ENCODE peak calls at places on chromosome 17, in nine cellular contexts. One of them, this sample, is unnamed.

GRCh38 chr17:82933911-82934310 is 94.1 kb upstream of the ZNF750 start:
- DNase-seq in HFFc6: no peak
- DNase-seq in tibial nerve: no peak
- DNase-seq in CD8-positive, alpha-beta T cell: no peak
- DNase-seq in B cell: no peak
- DNase-seq in GM23338: peak; percentile 30
- DNase-seq in AG09309: no peak
- DNase-seq in CD4-positive, alpha-beta T cell: no peak
- DNase-seq in transverse colon: peak; percentile 5
- DNase-seq in this sample: no peak

GRCh38 chr17:3555189-3555796 is 2.3 kb downstream of the TRPV3 start:
- DNase-seq in transverse colon: no peak
- DNase-seq in CD8-positive, alpha-beta T cell: no peak
- DNase-seq in HFFc6: no peak
- DNase-seq in B cell: no peak
- DNase-seq in CD4-positive, alpha-beta T cell: no peak
- DNase-seq in AG09309: no peak
- DNase-seq in GM23338: no peak
- DNase-seq in tibial nerve: no peak
- DNase-seq in this sample: no peak

GRCh38 chr17:30332057-30332542 is 1.8 kb downstream of the TMIGD1 start:
- DNase-seq in HFFc6: peak; percentile 79
- DNase-seq in AG09309: no peak
- DNase-seq in B cell: no peak
- DNase-seq in transverse colon: peak; percentile 24
- DNase-seq in CD8-positive, alpha-beta T cell: peak; percentile 19
- DNase-seq in GM23338: no peak
- DNase-seq in tibial nerve: no peak
- DNase-seq in CD4-positive, alpha-beta T cell: peak; percentile 51
- DNase-seq in this sample: peak; percentile 10

GRCh38 chr17:31321481-31321880 is at the start of gene EVI2A:
- DNase-seq in HFFc6: peak; percentile 70
- DNase-seq in transverse colon: peak; percentile 42
- DNase-seq in CD4-positive, alpha-beta T cell: peak; percentile 72
- DNase-seq in CD8-positive, alpha-beta T cell: peak; percentile 40
- DNase-seq in AG09309: peak; percentile 57
- DNase-seq in GM23338: peak; percentile 20
- DNase-seq in tibial nerve: no peak
- DNase-seq in B cell: peak; percentile 67
- DNase-seq in this sample: peak; percentile 42

GRCh38 chr17:16593356-16594102 is 24.5 kb upstream of the ZNF287 start:
- DNase-seq in transverse colon: no peak
- DNase-seq in CD4-positive, alpha-beta T cell: no peak
- DNase-seq in B cell: no peak
- DNase-seq in AG09309: no peak
- DNase-seq in HFFc6: no peak
- DNase-seq in CD8-positive, alpha-beta T cell: no peak
- DNase-seq in GM23338: no peak
- DNase-seq in tibial nerve: no peak
- DNase-seq in this sample: no peak

GRCh38 chr17:7045492-7046126 is 1.7 kb upstream of the SLC16A11 start:
- DNase-seq in B cell: peak; percentile 78
- DNase-seq in AG09309: no peak
- DNase-seq in transverse colon: peak; percentile 63
- DNase-seq in CD8-positive, alpha-beta T cell: no peak
- DNase-seq in CD4-positive, alpha-beta T cell: peak; percentile 36
- DNase-seq in tibial nerve: no peak
- DNase-seq in GM23338: peak; percentile 76
- DNase-seq in HFFc6: peak; percentile 74
- DNase-seq in this sample: peak; percentile 60

GRCh38 chr17:77555741-77556291 is 402.7 kb upstream of the TNRC6C start:
- DNase-seq in tibial nerve: no peak
- DNase-seq in GM23338: no peak
- DNase-seq in B cell: no peak
- DNase-seq in transverse colon: peak; percentile 16
- DNase-seq in AG09309: no peak
- DNase-seq in HFFc6: no peak
- DNase-seq in CD8-positive, alpha-beta T cell: no peak
- DNase-seq in CD4-positive, alpha-beta T cell: no peak
- DNase-seq in this sample: no peak

GRCh38 chr17:61284746-61285145 is 114.9 kb upstream of the TBX2 start:
- DNase-seq in transverse colon: no peak
- DNase-seq in CD4-positive, alpha-beta T cell: no peak
- DNase-seq in GM23338: no peak
- DNase-seq in AG09309: no peak
- DNase-seq in CD8-positive, alpha-beta T cell: no peak
- DNase-seq in B cell: no peak
- DNase-seq in HFFc6: no peak
- DNase-seq in tibial nerve: no peak
- DNase-seq in this sample: no peak

DNA sequence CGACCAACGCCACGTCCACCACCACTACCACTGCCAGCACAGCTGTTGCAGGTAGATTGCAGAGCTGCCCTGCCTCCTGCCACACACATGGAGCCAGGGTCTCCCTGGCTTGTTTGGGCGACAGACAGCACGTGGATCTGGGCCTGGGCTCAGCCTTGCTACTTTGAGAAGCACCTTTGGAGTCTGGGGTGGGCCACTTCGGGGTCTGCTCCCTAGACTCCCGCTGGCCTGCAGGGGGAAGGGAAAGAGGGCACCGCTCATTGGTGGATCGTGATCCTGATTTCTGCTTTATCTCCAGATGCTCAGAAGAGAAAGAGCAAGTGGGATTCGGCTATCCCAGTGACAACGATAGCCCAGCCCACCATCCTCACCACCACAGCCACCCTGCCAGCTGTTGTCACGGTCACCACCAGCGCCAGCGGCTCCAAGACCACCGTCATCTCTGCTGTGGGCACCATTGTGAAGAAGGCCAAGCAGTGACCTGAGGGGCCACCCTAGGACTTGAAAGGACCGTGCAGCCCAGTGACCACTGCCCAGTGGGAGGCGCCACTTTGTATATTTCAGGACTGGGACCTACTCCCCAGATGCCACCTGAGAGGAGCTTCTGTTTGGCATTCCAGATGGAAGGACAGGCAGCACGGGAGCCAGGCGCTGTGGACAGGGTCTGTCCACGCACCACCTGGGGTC is 15.1 kb upstream of the ITGB4 start:
- DNase-seq in CD4-positive, alpha-beta T cell: no peak
- DNase-seq in GM23338: no peak
- DNase-seq in CD8-positive, alpha-beta T cell: no peak
- DNase-seq in HFFc6: no peak
- DNase-seq in tibial nerve: no peak
- DNase-seq in B cell: no peak
- DNase-seq in transverse colon: no peak
- DNase-seq in AG09309: no peak
- DNase-seq in this sample: no peak
- TF ChIP-seq CTCF in CD4-positive, alpha-beta T cell: no peak
- TF ChIP-seq CTCF in GM23338: peak; percentile 23
- TF ChIP-seq CTCF in CD8-positive, alpha-beta T cell: no peak
- TF ChIP-seq CTCF in HFFc6: peak; percentile 30
- TF ChIP-seq CTCF in tibial nerve: no peak
- TF ChIP-seq CTCF in B cell: no peak
- TF ChIP-seq CTCF in transverse colon: no peak
- TF ChIP-seq CTCF in AG09309: no peak
- TF ChIP-seq CTCF in this sample: no peak

GRCh38 chr17:40445769-40446468 is 2.7 kb downstream of the IGFBP4 start:
- DNase-seq in GM23338: peak; percentile 51
- DNase-seq in B cell: no peak
- DNase-seq in tibial nerve: no peak
- DNase-seq in HFFc6: no peak
- DNase-seq in AG09309: no peak
- DNase-seq in transverse colon: no peak
- DNase-seq in CD8-positive, alpha-beta T cell: no peak
- DNase-seq in CD4-positive, alpha-beta T cell: no peak
- DNase-seq in this sample: no peak
- TF ChIP-seq CTCF in GM23338: no peak
- TF ChIP-seq CTCF in B cell: no peak
- TF ChIP-seq CTCF in tibial nerve: peak; percentile 13
- TF ChIP-seq CTCF in HFFc6: peak; percentile 59
- TF ChIP-seq CTCF in AG09309: peak; percentile 18
- TF ChIP-seq CTCF in transverse colon: peak; percentile 54
- TF ChIP-seq CTCF in CD8-positive, alpha-beta T cell: no peak
- TF ChIP-seq CTCF in CD4-positive, alpha-beta T cell: no peak
- TF ChIP-seq CTCF in this sample: no peak

DNA sequence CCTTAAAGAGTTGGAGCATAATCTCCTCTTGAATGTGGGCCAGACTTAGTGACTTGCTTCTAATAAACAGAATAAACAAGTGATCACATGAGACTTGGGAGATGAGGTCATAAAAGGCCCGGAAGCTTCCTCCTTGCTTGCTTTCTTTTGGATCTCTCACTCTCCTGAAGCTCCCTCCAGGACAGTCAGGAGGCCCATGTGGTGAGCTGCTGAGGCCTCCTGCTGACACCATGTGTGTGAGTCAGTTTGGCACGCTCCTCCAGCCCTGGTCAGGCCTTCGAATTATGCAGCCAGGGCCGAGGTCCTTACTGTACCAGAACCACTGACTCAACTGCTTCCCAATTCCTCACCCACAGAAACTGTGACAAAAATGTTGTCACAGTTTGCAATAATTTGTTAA is 53.2 kb downstream of the NDEL1 start:
- DNase-seq in B cell: no peak
- DNase-seq in transverse colon: no peak
- DNase-seq in CD4-positive, alpha-beta T cell: no peak
- DNase-seq in CD8-positive, alpha-beta T cell: no peak
- DNase-seq in GM23338: no peak
- DNase-seq in HFFc6: peak; percentile 98
- DNase-seq in AG09309: peak; percentile 88
- DNase-seq in tibial nerve: no peak
- DNase-seq in this sample: no peak
- TF ChIP-seq CTCF in B cell: no peak
- TF ChIP-seq CTCF in transverse colon: no peak
- TF ChIP-seq CTCF in CD4-positive, alpha-beta T cell: no peak
- TF ChIP-seq CTCF in CD8-positive, alpha-beta T cell: no peak
- TF ChIP-seq CTCF in GM23338: no peak
- TF ChIP-seq CTCF in HFFc6: no peak
- TF ChIP-seq CTCF in AG09309: no peak
- TF ChIP-seq CTCF in tibial nerve: no peak
- TF ChIP-seq CTCF in this sample: no peak

GRCh38 chr17:80029235-80029974 is 6.3 kb downstream of the TBC1D16 start:
- DNase-seq in CD8-positive, alpha-beta T cell: no peak
- DNase-seq in HFFc6: peak; percentile 46
- DNase-seq in GM23338: no peak
- DNase-seq in transverse colon: peak; percentile 68
- DNase-seq in B cell: no peak
- DNase-seq in AG09309: peak; percentile 34
- DNase-seq in CD4-positive, alpha-beta T cell: no peak
- DNase-seq in tibial nerve: peak; percentile 89
- DNase-seq in this sample: no peak
- TF ChIP-seq CTCF in CD8-positive, alpha-beta T cell: no peak
- TF ChIP-seq CTCF in HFFc6: no peak
- TF ChIP-seq CTCF in GM23338: no peak
- TF ChIP-seq CTCF in transverse colon: no peak
- TF ChIP-seq CTCF in B cell: no peak
- TF ChIP-seq CTCF in AG09309: no peak
- TF ChIP-seq CTCF in CD4-positive, alpha-beta T cell: no peak
- TF ChIP-seq CTCF in tibial nerve: no peak
- TF ChIP-seq CTCF in this sample: no peak

GRCh38 chr17:58593121-58593520 is 78.7 kb upstream of the MTMR4 start:
- DNase-seq in CD8-positive, alpha-beta T cell: no peak
- DNase-seq in tibial nerve: no peak
- DNase-seq in CD4-positive, alpha-beta T cell: no peak
- DNase-seq in GM23338: no peak
- DNase-seq in HFFc6: no peak
- DNase-seq in B cell: no peak
- DNase-seq in AG09309: no peak
- DNase-seq in transverse colon: no peak
- DNase-seq in this sample: no peak

GRCh38 chr17:58591455-58591854 is 77.0 kb upstream of the MTMR4 start:
- DNase-seq in HFFc6: no peak
- DNase-seq in CD4-positive, alpha-beta T cell: no peak
- DNase-seq in B cell: no peak
- DNase-seq in CD8-positive, alpha-beta T cell: no peak
- DNase-seq in GM23338: peak; percentile 42
- DNase-seq in AG09309: no peak
- DNase-seq in transverse colon: no peak
- DNase-seq in tibial nerve: no peak
- DNase-seq in this sample: no peak

GRCh38 chr17:58590377-58590776 is 75.9 kb upstream of the MTMR4 start:
- DNase-seq in B cell: no peak
- DNase-seq in tibial nerve: no peak
- DNase-seq in GM23338: no peak
- DNase-seq in HFFc6: no peak
- DNase-seq in CD4-positive, alpha-beta T cell: no peak
- DNase-seq in transverse colon: no peak
- DNase-seq in CD8-positive, alpha-beta T cell: no peak
- DNase-seq in AG09309: no peak
- DNase-seq in this sample: no peak

GRCh38 chr17:58595194-58595792 is 80.9 kb upstream of the MTMR4 start:
- DNase-seq in B cell: no peak
- DNase-seq in AG09309: no peak
- DNase-seq in CD8-positive, alpha-beta T cell: no peak
- DNase-seq in transverse colon: no peak
- DNase-seq in CD4-positive, alpha-beta T cell: no peak
- DNase-seq in HFFc6: no peak
- DNase-seq in tibial nerve: no peak
- DNase-seq in GM23338: peak; percentile 42
- DNase-seq in this sample: no peak
- TF ChIP-seq CTCF in B cell: no peak
- TF ChIP-seq CTCF in AG09309: no peak
- TF ChIP-seq CTCF in CD8-positive, alpha-beta T cell: no peak
- TF ChIP-seq CTCF in transverse colon: no peak
- TF ChIP-seq CTCF in CD4-positive, alpha-beta T cell: no peak
- TF ChIP-seq CTCF in HFFc6: no peak
- TF ChIP-seq CTCF in tibial nerve: no peak
- TF ChIP-seq CTCF in GM23338: peak; percentile 41
- TF ChIP-seq CTCF in this sample: peak; percentile 41

GRCh38 chr17:69719474-69720048 is 305.1 kb downstream of the MAP2K6 start:
- DNase-seq in AG09309: no peak
- DNase-seq in tibial nerve: no peak
- DNase-seq in GM23338: no peak
- DNase-seq in CD4-positive, alpha-beta T cell: no peak
- DNase-seq in B cell: no peak
- DNase-seq in HFFc6: no peak
- DNase-seq in transverse colon: no peak
- DNase-seq in CD8-positive, alpha-beta T cell: no peak
- DNase-seq in this sample: no peak
- TF ChIP-seq CTCF in AG09309: no peak
- TF ChIP-seq CTCF in tibial nerve: no peak
- TF ChIP-seq CTCF in GM23338: no peak
- TF ChIP-seq CTCF in CD4-positive, alpha-beta T cell: no peak
- TF ChIP-seq CTCF in B cell: no peak
- TF ChIP-seq CTCF in HFFc6: no peak
- TF ChIP-seq CTCF in transverse colon: no peak
- TF ChIP-seq CTCF in CD8-positive, alpha-beta T cell: no peak
- TF ChIP-seq CTCF in this sample: no peak

This sample was measured in GM13977.